ENCODE peak calls at places on chromosome 17, in seven cellular contexts. One of them, this sample, is unnamed. For H3K27me3, the result is how much of the 10 kb centered on the place peaks cover.

GRCh38 chr17:58521680-58522079 is 7.2 kb upstream of the MTMR4 start:
- DNase-seq in psoas muscle: no peak
- DNase-seq in thoracic aorta: no peak
- DNase-seq in GM23338: no peak
- DNase-seq in body of pancreas: no peak
- DNase-seq in AG04450: no peak
- DNase-seq in upper lobe of right lung: no peak
- DNase-seq in this sample: no peak

GRCh38 chr17:33039874-33040273 is 48.2 kb downstream of the SPACA3 start:
- DNase-seq in psoas muscle: no peak
- DNase-seq in thoracic aorta: no peak
- DNase-seq in GM23338: no peak
- DNase-seq in body of pancreas: no peak
- DNase-seq in AG04450: peak
- DNase-seq in upper lobe of right lung: no peak
- DNase-seq in this sample: peak

GRCh38 chr17:16150251-16150859 is 65.0 kb downstream of the NCOR1 start:
- DNase-seq in psoas muscle: no peak
- DNase-seq in thoracic aorta: no peak
- DNase-seq in GM23338: no peak
- DNase-seq in body of pancreas: no peak
- DNase-seq in AG04450: peak
- DNase-seq in upper lobe of right lung: no peak
- DNase-seq in this sample: no peak

GRCh38 chr17:64384253-64385186 is 6.1 kb downstream of the PECAM1 start:
- DNase-seq in psoas muscle: no peak
- DNase-seq in thoracic aorta: no peak
- DNase-seq in GM23338: no peak
- DNase-seq in body of pancreas: no peak
- DNase-seq in AG04450: no peak
- DNase-seq in upper lobe of right lung: peak
- DNase-seq in this sample: no peak

GRCh38 chr17:44547625-44548297 is 9.5 kb upstream of the FZD2 start:
- DNase-seq in psoas muscle: no peak
- DNase-seq in thoracic aorta: no peak
- DNase-seq in GM23338: peak
- DNase-seq in body of pancreas: peak
- DNase-seq in AG04450: no peak
- DNase-seq in upper lobe of right lung: no peak
- DNase-seq in this sample: no peak

GRCh38 chr17:21288581-21289017 is 4.1 kb downstream of the MAP2K3 start:
- DNase-seq in psoas muscle: peak
- DNase-seq in thoracic aorta: no peak
- DNase-seq in GM23338: no peak
- DNase-seq in body of pancreas: peak
- DNase-seq in AG04450: no peak
- DNase-seq in upper lobe of right lung: no peak
- DNase-seq in this sample: no peak

GRCh38 chr17:19448341-19449268 is 37.6 kb downstream of the RNF112 start:
- DNase-seq in psoas muscle: no peak
- DNase-seq in thoracic aorta: peak
- DNase-seq in GM23338: no peak
- DNase-seq in body of pancreas: peak
- DNase-seq in AG04450: peak
- DNase-seq in upper lobe of right lung: no peak
- DNase-seq in this sample: peak

GRCh38 chr17:10699861-10700260 is 2.5 kb downstream of the ADPRM start:
- DNase-seq in psoas muscle: no peak
- DNase-seq in thoracic aorta: no peak
- DNase-seq in GM23338: no peak
- DNase-seq in body of pancreas: no peak
- DNase-seq in AG04450: no peak
- DNase-seq in upper lobe of right lung: no peak
- DNase-seq in this sample: no peak

GRCh38 chr17:63528183-63528582 is 5.0 kb downstream of the KCNH6 start:
- DNase-seq in psoas muscle: no peak
- DNase-seq in thoracic aorta: no peak
- DNase-seq in GM23338: no peak
- DNase-seq in body of pancreas: no peak
- DNase-seq in AG04450: no peak
- DNase-seq in upper lobe of right lung: no peak
- DNase-seq in this sample: no peak

DNA sequence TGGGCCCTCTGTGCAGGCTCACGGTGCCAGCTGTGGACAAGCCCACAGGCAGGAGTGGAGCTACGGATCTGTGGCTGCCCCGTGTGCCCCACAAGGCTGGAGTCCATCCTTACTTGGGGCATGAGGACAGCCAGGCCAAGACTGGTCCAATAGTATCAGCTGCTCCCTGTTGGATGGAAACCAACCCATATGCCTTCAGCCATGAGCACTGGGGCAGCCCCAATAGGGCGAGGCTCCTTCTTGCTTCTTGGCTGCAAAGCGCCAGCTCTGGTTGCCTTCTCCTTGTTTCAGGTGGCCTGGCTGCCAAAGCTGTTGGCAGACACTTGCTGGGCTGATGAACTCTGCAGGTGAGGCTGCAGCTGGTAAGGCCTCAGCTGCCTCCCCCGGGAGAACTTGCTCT is 188.0 kb downstream of the ENGASE start:
- DNase-seq in psoas muscle: no peak
- DNase-seq in thoracic aorta: no peak
- DNase-seq in GM23338: no peak
- DNase-seq in body of pancreas: no peak
- DNase-seq in AG04450: no peak
- DNase-seq in upper lobe of right lung: no peak
- DNase-seq in this sample: no peak
- H3K27me3 ChIP-seq in psoas muscle: under half
- H3K27me3 ChIP-seq in thoracic aorta: under half
- H3K27me3 ChIP-seq in GM23338: under half
- H3K27me3 ChIP-seq in body of pancreas: under half
- H3K27me3 ChIP-seq in AG04450: under half
- H3K27me3 ChIP-seq in upper lobe of right lung: under half
- H3K27me3 ChIP-seq in this sample: under half

GRCh38 chr17:47717261-47717697 is 15.8 kb upstream of the TBX21 start:
- DNase-seq in psoas muscle: no peak
- DNase-seq in thoracic aorta: no peak
- DNase-seq in GM23338: peak
- DNase-seq in body of pancreas: no peak
- DNase-seq in AG04450: no peak
- DNase-seq in upper lobe of right lung: no peak
- DNase-seq in this sample: no peak
- TF ChIP-seq CTCF in psoas muscle: no peak
- TF ChIP-seq CTCF in thoracic aorta: no peak
- TF ChIP-seq CTCF in GM23338: peak
- TF ChIP-seq CTCF in body of pancreas: no peak
- TF ChIP-seq CTCF in AG04450: peak
- TF ChIP-seq CTCF in upper lobe of right lung: peak
- TF ChIP-seq CTCF in this sample: peak

GRCh38 chr17:17576772-17577234 is 14.7 kb downstream of the PEMT start:
- DNase-seq in psoas muscle: no peak
- DNase-seq in thoracic aorta: no peak
- DNase-seq in GM23338: no peak
- DNase-seq in body of pancreas: no peak
- DNase-seq in AG04450: no peak
- DNase-seq in upper lobe of right lung: no peak
- DNase-seq in this sample: no peak
- H3K27ac ChIP-seq in psoas muscle: no peak
- H3K27ac ChIP-seq in thoracic aorta: no peak
- H3K27ac ChIP-seq in GM23338: no peak
- H3K27ac ChIP-seq in body of pancreas: no peak
- H3K27ac ChIP-seq in AG04450: no peak
- H3K27ac ChIP-seq in upper lobe of right lung: peak
- H3K27ac ChIP-seq in this sample: peak

DNA sequence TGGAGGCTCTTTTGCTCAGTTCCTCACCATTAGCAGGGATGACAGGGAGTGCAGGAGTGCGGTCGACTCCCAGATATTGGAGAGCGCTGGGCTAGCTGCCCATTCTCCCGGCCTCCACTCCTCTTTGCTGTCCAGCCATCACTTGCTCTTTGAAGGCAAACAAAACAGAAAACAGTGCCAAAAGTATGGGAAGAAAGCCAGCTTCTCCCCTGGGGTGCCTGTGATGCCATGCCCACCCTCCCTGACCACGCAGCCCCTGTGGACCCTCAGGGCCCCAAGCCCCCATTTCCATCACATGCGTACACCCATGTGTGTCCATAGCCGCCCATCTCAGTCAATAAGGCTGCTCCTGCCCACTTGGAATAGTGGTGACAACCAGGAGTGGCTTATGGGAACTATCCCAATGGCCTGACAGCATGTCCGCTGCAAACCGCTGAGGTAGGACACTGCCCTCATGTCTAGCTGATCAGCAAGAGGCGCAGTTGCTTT is 30.0 kb downstream of the MAPT start:
- DNase-seq in psoas muscle: no peak
- DNase-seq in thoracic aorta: no peak
- DNase-seq in GM23338: no peak
- DNase-seq in body of pancreas: no peak
- DNase-seq in AG04450: no peak
- DNase-seq in upper lobe of right lung: no peak
- DNase-seq in this sample: peak
- H3K27me3 ChIP-seq in psoas muscle: under half
- H3K27me3 ChIP-seq in thoracic aorta: under half
- H3K27me3 ChIP-seq in GM23338: under half
- H3K27me3 ChIP-seq in body of pancreas: under half
- H3K27me3 ChIP-seq in AG04450: under half
- H3K27me3 ChIP-seq in upper lobe of right lung: under half
- H3K27me3 ChIP-seq in this sample: under half

DNA sequence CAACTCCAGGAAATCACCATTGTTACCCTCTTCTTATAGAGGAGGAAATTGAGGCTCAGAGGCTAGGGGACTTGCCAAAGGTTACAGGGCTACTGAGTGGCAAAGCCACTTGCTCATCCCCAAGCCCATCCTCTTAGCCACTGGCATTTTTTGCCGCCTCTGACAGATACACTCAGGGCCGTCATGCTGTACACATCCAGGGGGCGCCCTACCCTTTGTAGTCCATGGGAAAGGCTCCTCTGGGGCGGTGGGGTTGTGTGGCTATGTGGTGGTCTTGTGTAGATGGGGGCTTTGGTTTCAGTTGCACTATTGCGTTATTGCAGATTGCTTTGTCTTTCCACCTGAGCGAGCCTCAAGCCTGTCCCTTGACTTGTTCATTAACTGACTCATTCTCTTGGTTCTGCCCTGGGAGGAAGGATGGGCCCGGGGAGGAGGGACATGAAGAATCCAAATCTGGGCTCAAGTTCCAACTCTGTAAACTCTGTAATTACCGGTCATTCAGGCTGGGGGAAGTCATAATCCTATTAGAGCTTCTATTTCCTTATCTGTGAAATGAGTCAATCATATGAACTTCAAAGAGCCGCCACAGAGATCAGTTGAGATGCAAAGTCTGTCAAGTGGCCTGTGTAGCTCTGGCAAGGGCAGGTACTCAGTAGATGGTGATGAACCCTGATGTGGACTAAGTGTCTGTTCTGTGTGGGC is 2.8 kb downstream of the NOS2 start:
- DNase-seq in psoas muscle: no peak
- DNase-seq in thoracic aorta: no peak
- DNase-seq in GM23338: peak
- DNase-seq in body of pancreas: no peak
- DNase-seq in AG04450: no peak
- DNase-seq in upper lobe of right lung: no peak
- DNase-seq in this sample: no peak
- TF ChIP-seq CTCF in psoas muscle: no peak
- TF ChIP-seq CTCF in thoracic aorta: no peak
- TF ChIP-seq CTCF in GM23338: peak
- TF ChIP-seq CTCF in body of pancreas: no peak
- TF ChIP-seq CTCF in AG04450: no peak
- TF ChIP-seq CTCF in upper lobe of right lung: no peak
- TF ChIP-seq CTCF in this sample: no peak

DNA sequence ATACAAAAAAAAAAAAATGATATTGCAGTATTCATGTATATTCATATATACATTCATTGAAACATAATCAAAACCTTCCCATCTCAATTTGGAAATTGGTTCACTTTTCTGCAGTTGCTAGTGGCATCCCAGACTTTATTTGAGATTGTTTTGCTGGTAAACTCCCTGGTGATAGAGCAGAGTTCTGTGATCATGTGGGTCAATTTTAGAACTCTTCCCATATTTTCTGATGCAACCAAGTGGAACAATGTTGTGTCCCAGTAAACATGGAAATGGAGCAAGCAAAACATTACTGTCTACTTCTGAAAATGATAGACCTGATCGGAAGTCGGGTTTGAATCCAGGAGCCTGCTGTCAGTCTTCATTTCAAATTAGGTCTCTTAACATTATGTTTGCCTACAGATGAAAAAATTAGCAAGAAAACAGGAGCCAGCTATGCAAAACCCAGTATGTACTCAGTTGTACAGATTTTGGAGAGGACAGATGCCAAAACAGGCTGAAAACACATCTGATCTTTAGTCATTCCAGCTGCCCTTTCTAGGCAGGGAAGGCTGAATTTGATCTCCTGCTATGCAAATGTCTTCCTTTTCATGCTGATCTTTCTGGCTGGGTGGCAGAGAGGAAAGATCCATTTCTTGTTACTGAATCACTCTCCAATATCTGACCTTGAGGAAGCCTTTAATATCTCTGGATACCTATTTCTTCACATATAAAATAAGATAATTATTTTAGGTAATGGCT is 786.6 kb upstream of the SOX9 start:
- DNase-seq in psoas muscle: no peak
- DNase-seq in thoracic aorta: no peak
- DNase-seq in GM23338: peak
- DNase-seq in body of pancreas: no peak
- DNase-seq in AG04450: no peak
- DNase-seq in upper lobe of right lung: no peak
- DNase-seq in this sample: no peak
- H3K27ac ChIP-seq in psoas muscle: no peak
- H3K27ac ChIP-seq in thoracic aorta: no peak
- H3K27ac ChIP-seq in GM23338: no peak
- H3K27ac ChIP-seq in body of pancreas: no peak
- H3K27ac ChIP-seq in AG04450: no peak
- H3K27ac ChIP-seq in upper lobe of right lung: no peak
- H3K27ac ChIP-seq in this sample: no peak

DNA sequence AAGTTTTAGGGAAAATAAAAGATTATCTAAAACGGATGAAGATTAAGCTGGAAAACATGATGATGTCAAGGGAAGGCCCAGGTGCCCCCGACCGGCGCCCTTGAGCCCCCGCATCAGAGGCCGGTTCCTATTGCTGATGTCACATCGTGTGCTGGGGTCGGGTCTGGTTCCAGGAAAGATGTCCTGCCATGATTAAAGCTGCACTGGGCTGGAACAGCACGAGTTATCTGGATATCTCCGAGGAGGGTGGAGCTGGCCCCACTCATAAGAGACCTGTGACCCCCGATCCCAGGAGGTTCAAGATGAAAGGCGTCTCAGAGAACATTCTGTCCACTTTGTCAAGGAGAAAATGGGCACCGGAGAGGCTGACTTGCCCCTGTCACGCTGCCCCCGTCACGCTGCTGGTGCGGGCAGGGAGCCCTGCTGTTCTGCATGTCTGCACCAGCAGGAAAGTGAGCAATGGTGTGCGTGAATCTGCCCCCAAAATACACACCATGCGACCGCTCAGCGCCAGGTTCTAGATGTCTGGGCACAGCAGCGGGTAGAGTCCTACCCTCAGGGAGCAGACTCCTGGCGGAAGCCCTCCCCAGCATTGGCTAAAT is 53.0 kb downstream of the ENGASE start:
- DNase-seq in psoas muscle: no peak
- DNase-seq in thoracic aorta: no peak
- DNase-seq in GM23338: no peak
- DNase-seq in body of pancreas: no peak
- DNase-seq in AG04450: no peak
- DNase-seq in upper lobe of right lung: no peak
- DNase-seq in this sample: no peak
- H3K27me3 ChIP-seq in psoas muscle: under half
- H3K27me3 ChIP-seq in thoracic aorta: under half
- H3K27me3 ChIP-seq in GM23338: under half
- H3K27me3 ChIP-seq in body of pancreas: under half
- H3K27me3 ChIP-seq in AG04450: under half
- H3K27me3 ChIP-seq in upper lobe of right lung: under half
- H3K27me3 ChIP-seq in this sample: under half